ENCODE peak calls at places on chromosomes 6 and 20, in ten cellular contexts. W is HTR-8/SVneo; O is NCI-H1105; A is GM03348; L is GM13976; H is CD4-positive, CD25-positive, alpha-beta regulatory T cell; V is effector CD8-positive, alpha-beta T cell; F is GM04503; Y is stimulated activated naive B cell treated with anti-CD40 and anti-IgM and Interleukin-4, amounts not matched to agents 10 μg/mL and 1 μg/mL and 100 μg/mL, for 72 hours; X is stromal cell of bone marrow. B is an unnamed sample.

GRCh38 chr20:37898301-37899104 is 4.4 kb upstream of the VSTM2L start:
- DNase-seq in F (no peak), H (no peak), X (no peak), A (no peak), O (no peak), Y (no peak), L (no peak), W (no peak), V (no peak), B (no peak)

GRCh38 chr6:161369339-161369738 is 95.5 kb upstream of the AGPAT4 start:
- DNase-seq in L (no peak), V (no peak), F (peak), O (no peak), W (peak), H (no peak), Y (no peak), X (peak), A (peak), B (no peak)

GRCh38 chr6:163944897-163945296 is 530.4 kb downstream of the QKI start:
- DNase-seq in W (no peak), Y (no peak), L (no peak), X (no peak), V (no peak), F (no peak), H (no peak), O (no peak), A (no peak), B (no peak)

GRCh38 chr6:24069546-24069945 is 56.5 kb upstream of the NRSN1 start:
- DNase-seq in L (no peak), A (no peak), F (no peak), Y (no peak), X (no peak), H (no peak), O (no peak), W (no peak), V (no peak), B (no peak)

GRCh38 chr20:31675828-31676533 is 38.3 kb downstream of the COX4I2 start:
- DNase-seq in W (no peak), V (no peak), L (no peak), X (no peak), H (peak), A (no peak), O (no peak), F (no peak), Y (peak), B (peak)

GRCh38 chr6:44676826-44677433 is 289.4 kb downstream of the CDC5L start:
- DNase-seq in W (no peak), F (no peak), V (no peak), A (peak), X (no peak), O (no peak), L (no peak), Y (no peak), H (no peak), B (peak)

GRCh38 chr6:159852877-159853276 is 37.9 kb upstream of the MAS1 start:
- DNase-seq in L (no peak), O (no peak), X (no peak), F (no peak), H (peak), W (no peak), A (peak), Y (no peak), V (no peak), B (no peak)

GRCh38 chr6:169905041-169905807 is 153.8 kb downstream of the ERMARD start:
- DNase-seq in F (peak), H (no peak), L (no peak), X (peak), W (peak), V (no peak), A (no peak), O (no peak), Y (no peak), B (no peak)

GRCh38 chr6:143583542-143584330 is 72.2 kb upstream of the FUCA2 start:
- DNase-seq in W (no peak), O (no peak), Y (no peak), A (peak), V (no peak), F (peak), H (no peak), L (no peak), X (no peak), B (no peak)

GRCh38 chr6:28947831-28948270 is 24.1 kb upstream of the TRIM27 start:
- DNase-seq in X (no peak), O (no peak), Y (no peak), W (no peak), H (no peak), V (no peak), L (no peak), A (no peak), F (no peak), B (no peak)

GRCh38 chr6:136077834-136078576 is 172.1 kb downstream of the MTFR2 start:
- DNase-seq in F (peak), H (no peak), V (no peak), L (no peak), A (peak), Y (no peak), X (peak), W (peak), O (no peak), B (no peak)

GRCh38 chr6:6319947-6320811 is at the start of gene F13A1:
- DNase-seq in V (no peak), Y (no peak), X (no peak), O (peak), H (no peak), L (no peak), W (no peak), A (no peak), F (no peak), B (no peak)

GRCh38 chr6:45450801-45451200 is 73.1 kb upstream of the SUPT3H start:
- DNase-seq in F (no peak), L (no peak), A (no peak), H (peak), X (no peak), O (no peak), W (no peak), V (no peak), Y (no peak), B (no peak)

GRCh38 chr6:101578306-101578705 is 184.8 kb downstream of the GRIK2 start:
- DNase-seq in X (no peak), L (no peak), H (no peak), W (no peak), F (no peak), O (peak), V (no peak), Y (no peak), A (no peak), B (no peak)

GRCh38 chr6:163327936-163328335 is 86.6 kb upstream of the QKI start:
- DNase-seq in O (no peak), A (no peak), W (no peak), L (no peak), Y (no peak), X (no peak), F (no peak), H (no peak), V (no peak), B (no peak)

GRCh38 chr6:130840050-130840449 is 12.8 kb downstream of the SMLR1 start:
- DNase-seq in X (no peak), A (no peak), W (no peak), O (peak), L (no peak), F (no peak), Y (no peak), H (no peak), V (no peak), B (no peak)

GRCh38 chr20:9912858-9913434 is 74.1 kb upstream of the PAK5 start:
- DNase-seq in L (peak), X (peak), A (peak), H (peak), W (peak), Y (peak), O (no peak), F (peak), V (no peak), B (peak)

GRCh38 chr6:39881851-39882566 is 52.3 kb downstream of the MOCS1 start:
- DNase-seq in O (no peak), V (no peak), H (no peak), Y (no peak), F (peak), A (peak), L (no peak), W (no peak), X (peak), B (no peak)

GRCh38 chr20:52001999-52002666 is 189.4 kb downstream of the ZFP64 start:
- DNase-seq in H (no peak), W (peak), X (no peak), L (no peak), V (no peak), F (no peak), A (no peak), O (no peak), Y (no peak), B (no peak)